ENCODE peak calls at places on chromosomes 12 and 14, in ten cellular contexts. T is HCT116, D is IMR-90, Y is erythroblast, K is A549, L is spleen, A is ovary, Q is thyroid gland, G is transverse colon, C is uterus. P is an unnamed sample.

GRCh38 chr12:91381309-91381804 is 198.7 kb upstream of the DCN start:
- DNase-seq in T (no peak), D (peak), Y (peak), K (peak), L (no peak), A (peak), Q (peak), G (no peak), C (peak), P (peak)

GRCh38 chr12:39003541-39004160 is 98.3 kb upstream of the CPNE8 start:
- DNase-seq in T (no peak), D (no peak), Y (peak), K (peak), L (no peak), A (no peak), Q (no peak), G (no peak), C (no peak), P (no peak)

GRCh38 chr14:59182641-59183040 is 5.8 kb upstream of the DAAM1 start:
- DNase-seq in T (no peak), D (no peak), Y (no peak), K (no peak), L (no peak), A (no peak), Q (no peak), G (no peak), C (no peak), P (no peak)

GRCh38 chr12:113302925-113303640 is 31.8 kb downstream of the SLC8B1 start:
- DNase-seq in T (no peak), D (no peak), Y (no peak), K (no peak), L (no peak), A (no peak), Q (no peak), G (no peak), C (no peak), P (no peak)

GRCh38 chr14:53946404-53947400 is 9.9 kb downstream of the BMP4 start:
- DNase-seq in T (no peak), D (no peak), Y (no peak), K (no peak), L (no peak), A (peak), Q (peak), G (no peak), C (no peak), P (no peak)

GRCh38 chr12:117282490-117282889 is 78.9 kb downstream of the NOS1 start:
- DNase-seq in T (no peak), D (no peak), Y (no peak), K (no peak), L (no peak), A (no peak), Q (no peak), G (no peak), C (no peak), P (no peak)

GRCh38 chr12:111412007-111412829 is 6.5 kb downstream of the SH2B3 start:
- DNase-seq in T (no peak), D (no peak), Y (peak), K (no peak), L (no peak), A (no peak), Q (peak), G (no peak), C (no peak), P (no peak)

GRCh38 chr12:58309806-58310205 is 368.4 kb downstream of the ATP23 start:
- DNase-seq in T (no peak), D (no peak), Y (no peak), K (no peak), L (no peak), A (no peak), Q (peak), G (no peak), C (no peak), P (no peak)

GRCh38 chr12:49683604-49684309 is 23.4 kb downstream of the FMNL3 start:
- DNase-seq in T (no peak), D (no peak), Y (no peak), K (no peak), L (no peak), A (no peak), Q (peak), G (no peak), C (no peak), P (no peak)

GRCh38 chr14:59664741-59665140 is 88.1 kb upstream of the CCDC175 start:
- DNase-seq in T (no peak), D (no peak), Y (no peak), K (no peak), L (no peak), A (no peak), Q (no peak), G (no peak), C (no peak), P (no peak)

DNA sequence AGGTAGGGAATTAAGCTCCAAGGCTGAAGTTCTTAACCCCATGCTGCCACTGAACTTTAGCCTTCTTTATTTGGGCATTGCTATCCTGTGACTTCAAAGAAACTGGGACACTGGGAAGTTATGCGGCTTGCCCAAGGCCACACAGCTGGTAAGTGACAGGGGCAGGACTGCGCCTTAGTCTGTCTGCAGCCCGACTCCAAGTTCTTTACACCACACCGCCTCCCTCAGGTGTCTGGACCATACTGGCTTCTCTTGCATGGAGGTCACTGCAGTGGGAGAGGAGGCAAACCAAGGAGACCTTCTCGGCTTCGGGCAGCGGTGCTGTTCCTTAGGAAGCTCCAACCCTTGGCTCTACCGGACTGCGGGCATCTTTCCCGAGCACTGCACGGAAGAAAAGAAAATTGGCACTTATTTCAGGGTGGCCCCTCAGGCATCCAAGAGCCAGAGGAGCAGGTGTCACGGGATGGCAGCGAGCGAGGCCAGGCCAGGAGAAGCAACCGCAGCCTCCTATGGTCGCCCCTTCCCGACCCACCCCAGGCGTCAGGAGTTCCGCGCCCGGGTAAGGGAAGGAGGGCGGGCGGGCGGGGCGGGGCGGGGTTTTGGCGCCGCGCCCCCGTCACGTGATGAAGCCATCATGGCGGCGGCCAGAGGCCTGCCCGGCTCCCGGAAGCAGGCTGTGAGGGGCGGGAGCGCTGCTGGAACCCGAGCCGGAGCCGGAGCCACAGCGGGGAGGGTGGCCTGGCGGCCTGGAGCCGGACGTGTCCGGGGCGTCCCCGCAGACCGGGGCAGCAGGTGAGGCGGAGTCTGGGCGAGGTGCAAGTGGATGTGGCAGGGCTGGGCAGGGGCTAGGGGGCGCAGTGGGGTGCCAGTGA is 16.4 kb upstream of the ESPL1 start:
- DNase-seq in T (peak), D (peak), Y (peak), K (peak), L (peak), A (peak), Q (peak), G (peak), C (peak), P (peak)
- TF ChIP-seq POLR2A in T (peak), D (peak), Y (peak), K (peak), L (no peak), A (peak), Q (peak), G (peak), C (peak), P (no peak)

DNA sequence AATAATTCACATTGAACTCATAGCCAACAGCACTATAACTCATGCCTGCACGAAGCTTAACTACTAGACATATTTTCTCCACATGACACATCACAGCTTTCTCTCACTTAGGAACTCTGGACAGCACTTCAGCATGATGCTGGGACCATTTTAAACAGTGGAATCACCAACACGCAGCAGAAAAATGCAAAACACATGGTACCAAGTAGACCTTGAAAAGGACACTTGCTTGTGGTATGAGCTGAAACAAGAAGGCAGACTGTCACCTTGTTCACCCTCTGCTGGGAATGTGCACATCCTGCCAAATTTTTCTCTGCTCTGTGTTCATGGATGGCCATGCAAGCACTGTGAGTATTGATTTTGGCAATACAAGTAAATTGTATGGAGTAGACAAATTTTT is 34.8 kb upstream of the CD9 start:
- DNase-seq in T (no peak), D (peak), Y (no peak), K (no peak), L (no peak), A (no peak), Q (no peak), G (no peak), C (no peak), P (no peak)
- TF ChIP-seq POLR2A in T (no peak), D (no peak), Y (no peak), K (no peak), L (no peak), A (no peak), Q (no peak), G (no peak), C (no peak), P (no peak)

GRCh38 chr12:72872986-72873385 is 600.8 kb downstream of the TRHDE start:
- DNase-seq in T (no peak), D (no peak), Y (no peak), K (no peak), L (no peak), A (no peak), Q (no peak), G (no peak), C (no peak), P (no peak)
- TF ChIP-seq POLR2A in T (no peak), D (no peak), Y (no peak), K (no peak), L (no peak), A (no peak), Q (no peak), G (no peak), C (no peak), P (no peak)

GRCh38 chr14:99975190-99975589 is 90.0 kb upstream of the EVL start:
- DNase-seq in T (no peak), D (no peak), Y (no peak), K (no peak), L (no peak), A (no peak), Q (no peak), G (no peak), C (no peak), P (no peak)

GRCh38 chr14:99969673-99970322 is 95.4 kb upstream of the EVL start:
- DNase-seq in T (no peak), D (no peak), Y (no peak), K (no peak), L (no peak), A (no peak), Q (no peak), G (no peak), C (no peak), P (no peak)

GRCh38 chr14:99971087-99971928 is 93.9 kb upstream of the EVL start:
- DNase-seq in T (peak), D (peak), Y (peak), K (peak), L (peak), A (peak), Q (peak), G (peak), C (peak), P (peak)

GRCh38 chr14:99972748-99973466 is 92.3 kb upstream of the EVL start:
- DNase-seq in T (no peak), D (no peak), Y (no peak), K (no peak), L (no peak), A (no peak), Q (no peak), G (no peak), C (no peak), P (no peak)

DNA sequence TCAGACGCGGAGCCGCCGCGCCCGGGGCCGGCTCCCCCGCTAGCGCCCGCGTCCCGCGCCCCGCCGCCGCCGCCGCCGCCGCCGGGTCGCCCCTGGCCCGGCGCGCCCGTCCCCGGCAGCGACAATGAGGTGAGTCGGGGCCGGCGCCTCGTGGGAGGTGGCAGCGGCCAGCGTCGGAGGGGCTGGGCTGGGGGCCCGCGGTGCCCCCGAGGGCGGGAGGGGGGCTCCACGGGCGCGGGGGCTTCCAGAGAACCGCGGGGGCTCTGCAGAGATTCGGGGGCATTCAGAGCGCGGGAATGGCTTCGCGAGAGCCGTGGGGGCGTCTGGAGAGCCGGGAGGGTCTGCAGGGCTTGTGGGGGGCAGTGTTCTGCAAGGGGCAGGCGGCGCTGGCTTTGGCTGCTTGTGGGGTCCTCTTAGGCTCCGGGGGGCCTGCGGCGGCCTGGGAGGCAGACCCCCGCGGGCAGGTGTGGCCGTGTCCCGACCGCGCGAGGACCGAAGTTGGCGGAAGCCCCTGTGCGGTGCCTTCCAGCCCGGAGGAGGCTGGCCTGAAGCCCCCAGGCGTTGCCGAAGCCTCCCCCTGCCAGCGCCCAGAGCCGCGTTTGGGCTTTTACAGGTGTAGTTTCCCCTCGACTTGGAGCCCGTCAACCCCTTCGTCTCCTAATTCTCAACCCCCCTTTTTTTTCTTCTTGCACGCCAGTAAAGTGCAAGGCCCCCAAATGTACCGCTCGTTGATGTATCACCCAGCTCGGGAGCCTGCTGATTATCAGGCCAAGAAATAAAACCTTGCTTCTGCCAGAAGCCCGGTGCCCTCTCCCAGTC is 93.1 kb upstream of the EVL start:
- DNase-seq in T (no peak), D (peak), Y (peak), K (no peak), L (peak), A (peak), Q (no peak), G (no peak), C (no peak), P (no peak)
- TF ChIP-seq POLR2A in T (no peak), D (no peak), Y (no peak), K (no peak), L (no peak), A (no peak), Q (no peak), G (no peak), C (no peak), P (no peak)